ENCODE peak calls at places on chromosomes 1 and 21, in seven cellular contexts. J is fibroblast of mammary gland, W is HFF-Myc, T is H1, V is A549, P is colonic mucosa, H is stomach. U is an unnamed sample.

GRCh38 chr1:2302292-2302925 is 74.3 kb downstream of the SKI start:
- DNase-seq in J (no peak), W (no peak), T (no peak), V (no peak), P (no peak), H (no peak), U (no peak)

GRCh38 chr1:62590255-62590969 is 6.9 kb upstream of the ANGPTL3 start:
- DNase-seq in J (no peak), W (no peak), T (no peak), V (no peak), P (no peak), H (no peak), U (no peak)

GRCh38 chr1:115013792-115014191 is 15.8 kb upstream of the TSHB start:
- DNase-seq in J (no peak), W (no peak), T (no peak), V (no peak), P (no peak), H (no peak), U (no peak)

GRCh38 chr21:27820342-27820741 is 853.5 kb upstream of the ADAMTS5 start:
- DNase-seq in J (no peak), W (no peak), T (no peak), V (no peak), P (no peak), H (no peak), U (no peak)

GRCh38 chr1:44719318-44719717 is 11.7 kb downstream of the RNU5D-1 start:
- DNase-seq in J (no peak), W (no peak), T (no peak), V (no peak), P (no peak), H (no peak), U (no peak)

GRCh38 chr1:107277022-107277421 is 136.2 kb downstream of the NTNG1 start:
- DNase-seq in J (peak; percentile 65), W (peak; percentile 10), T (peak; percentile 21), V (no peak), P (peak; percentile 41), H (peak; percentile 25), U (peak; percentile 22)

GRCh38 chr1:154190550-154190949 is 1.4 kb downstream of the TPM3 start:
- DNase-seq in J (peak; percentile 45), W (no peak), T (no peak), V (no peak), P (no peak), H (no peak), U (no peak)

GRCh38 chr1:165960136-165960535 is 132.7 kb downstream of the UCK2 start:
- DNase-seq in J (peak; percentile 39), W (no peak), T (no peak), V (no peak), P (no peak), H (no peak), U (no peak)

GRCh38 chr1:236172041-236172579 is 29.8 kb downstream of the GPR137B start:
- DNase-seq in J (peak; percentile 31), W (no peak), T (no peak), V (no peak), P (no peak), H (no peak), U (no peak)

GRCh38 chr1:112533029-112533428 is 24.3 kb downstream of the WNT2B start:
- DNase-seq in J (peak; percentile 67), W (no peak), T (no peak), V (no peak), P (no peak), H (no peak), U (no peak)

GRCh38 chr1:31120783-31121180 is 55.3 kb upstream of the PUM1 start:
- DNase-seq in J (no peak), W (no peak), T (no peak), V (no peak), P (no peak), H (no peak), U (no peak)

GRCh38 chr1:224929335-224930237 is at the start of gene DNAH14:
- DNase-seq in J (peak; percentile 79), W (peak; percentile 43), T (peak; percentile 49), V (peak; percentile 66), P (peak; percentile 85), H (peak; percentile 84), U (peak; percentile 18)

GRCh38 chr1:19029191-19030085 is 73.0 kb upstream of the IFFO2 start:
- DNase-seq in J (no peak), W (no peak), T (no peak), V (no peak), P (peak; percentile 18), H (no peak), U (no peak)

GRCh38 chr21:16468191-16468590 is 738.4 kb downstream of the USP25 start:
- DNase-seq in J (peak; percentile 28), W (no peak), T (no peak), V (no peak), P (no peak), H (no peak), U (no peak)

GRCh38 chr1:243230914-243231313 is 24.2 kb downstream of the CEP170 start:
- DNase-seq in J (peak; percentile 42), W (no peak), T (no peak), V (peak; percentile 9), P (no peak), H (no peak), U (no peak)

GRCh38 chr1:64969305-64970066 is 3.1 kb upstream of the JAK1 start:
- DNase-seq in J (peak; percentile 44), W (no peak), T (no peak), V (no peak), P (no peak), H (no peak), U (no peak)

GRCh38 chr1:64965239-64966157 is 851 bp downstream of the JAK1 start:
- DNase-seq in J (peak; percentile 56), W (no peak), T (no peak), V (peak; percentile 25), P (peak; percentile 66), H (peak; percentile 69), U (no peak)

GRCh38 chr1:64966158-64966963 is at the start of gene JAK1:
- DNase-seq in J (peak; percentile 67), W (no peak), T (peak; percentile 34), V (peak; percentile 76), P (peak; percentile 89), H (peak; percentile 90), U (no peak)

GRCh38 chr1:64963466-64963865 is 2.9 kb downstream of the JAK1 start:
- DNase-seq in J (no peak), W (no peak), T (no peak), V (no peak), P (no peak), H (no peak), U (no peak)

DNA sequence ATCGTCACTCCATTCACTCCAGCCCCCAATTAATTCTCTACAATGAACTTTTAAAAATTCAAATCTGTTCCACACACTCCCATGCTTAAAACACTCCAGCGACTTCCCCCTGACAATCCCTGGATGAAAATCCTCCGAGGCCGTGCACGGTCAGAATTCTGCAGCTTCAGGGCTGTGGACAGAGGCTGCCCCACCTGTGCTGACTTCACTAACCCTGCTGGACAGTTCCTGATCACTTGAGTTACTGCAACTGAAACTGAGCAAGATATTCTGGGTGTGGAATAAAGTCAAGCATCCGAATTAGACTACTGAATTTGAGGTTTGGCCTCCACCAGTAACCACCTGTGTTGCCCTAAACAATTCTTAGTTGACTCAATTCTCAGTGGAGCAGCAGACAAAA is 1.0 kb upstream of the JAK1 start:
- DNase-seq in J (no peak), W (no peak), T (no peak), V (no peak), P (peak; percentile 41), H (no peak), U (no peak)
- TF ChIP-seq CTCF in J (no peak), W (no peak), T (no peak), V (no peak), P (no peak), H (no peak), U (no peak)

GRCh38 chr1:74197255-74197654 is 721 bp downstream of the LRRIQ3 start:
- DNase-seq in J (no peak), W (no peak), T (no peak), V (no peak), P (no peak), H (no peak), U (no peak)

GRCh38 chr1:74195339-74195738 is 2.6 kb downstream of the LRRIQ3 start:
- DNase-seq in J (no peak), W (no peak), T (no peak), V (no peak), P (no peak), H (no peak), U (no peak)

GRCh38 chr1:74193908-74194307 is 4.1 kb downstream of the LRRIQ3 start:
- DNase-seq in J (peak; percentile 70), W (no peak), T (no peak), V (no peak), P (no peak), H (no peak), U (no peak)

GRCh38 chr1:74199504-74199903 is 1.5 kb downstream of the FPGT start:
- DNase-seq in J (no peak), W (no peak), T (no peak), V (no peak), P (no peak), H (no peak), U (no peak)

GRCh38 chr1:74197657-74198552 is at the start of the genes FPGT and LRRIQ3:
- DNase-seq in J (peak; percentile 93), W (peak; percentile 83), T (peak; percentile 87), V (peak; percentile 69), P (peak; percentile 96), H (peak; percentile 94), U (peak; percentile 42)
- H3K4me3 ChIP-seq in J (peak within 1 kb of the TSS; percentile 87), W (peak within 1 kb of the TSS; percentile 56), T (peak within 1 kb of the TSS; percentile 56), V (peak within 1 kb of the TSS; percentile 65), P (peak within 1 kb of the TSS; percentile 51), H (peak within 1 kb of the TSS; percentile 61), U (peak within 1 kb of the TSS; percentile 86)

DNA sequence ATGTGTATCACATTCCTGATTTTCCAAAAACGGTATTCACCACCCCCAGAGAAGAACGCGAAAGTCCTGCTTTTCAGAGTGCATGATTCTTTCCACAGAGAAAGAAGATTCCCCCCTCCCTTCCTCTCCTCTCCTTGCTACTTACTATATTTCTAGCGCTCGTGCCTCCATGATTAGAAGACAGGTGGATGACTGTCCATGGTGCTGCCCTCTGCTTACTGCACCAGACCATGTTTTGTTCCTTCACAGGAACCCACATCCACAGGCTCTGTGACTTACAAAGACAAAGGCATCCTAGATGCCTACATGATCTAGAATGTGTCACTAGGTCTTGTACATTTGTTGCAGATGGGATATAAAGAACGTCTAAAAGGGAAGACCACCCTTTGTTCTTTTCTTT is 49.1 kb upstream of the ZNF648 start:
- DNase-seq in J (no peak), W (no peak), T (no peak), V (no peak), P (no peak), H (no peak), U (no peak)
- TF ChIP-seq CTCF in J (no peak), W (no peak), T (peak; percentile 12), V (no peak), P (no peak), H (no peak), U (no peak)

DNA sequence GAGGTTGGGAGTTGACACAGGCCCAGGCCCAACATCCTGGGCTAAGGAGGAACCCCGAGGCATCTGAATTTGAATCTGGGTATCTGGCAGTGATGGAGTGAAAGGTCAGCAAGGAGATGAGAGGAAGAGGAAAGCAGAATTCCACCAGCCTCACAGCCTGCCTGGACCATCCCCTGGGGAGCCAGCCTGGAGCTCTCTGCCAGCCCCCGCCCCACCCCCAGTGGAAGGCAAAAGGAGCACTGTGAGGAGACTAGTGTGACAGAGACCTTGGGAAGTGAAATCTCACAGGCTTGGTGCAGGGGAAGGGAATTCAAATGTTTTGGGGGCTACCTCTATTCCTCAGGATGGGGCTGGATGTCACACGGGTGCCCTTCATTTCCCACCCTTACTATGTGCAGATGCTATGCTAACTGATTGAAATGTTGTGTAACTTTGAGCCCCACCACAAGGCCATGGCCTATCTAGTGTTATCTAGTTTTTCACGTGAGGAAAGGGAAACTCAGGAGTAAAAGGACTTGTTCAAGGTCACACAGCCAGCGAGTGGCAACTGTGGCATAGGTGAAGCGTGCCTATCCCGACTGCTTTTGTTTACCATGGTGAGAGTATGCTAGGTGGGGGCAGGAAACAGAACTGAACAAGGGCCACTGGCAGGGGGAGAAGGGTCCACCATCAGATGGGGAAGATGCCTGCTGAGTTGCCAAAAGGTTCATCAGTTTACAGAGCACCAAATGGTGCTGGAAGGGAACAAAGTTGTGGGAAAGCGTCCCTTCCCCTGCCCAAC is 29.8 kb downstream of the AHDC1 start:
- DNase-seq in J (no peak), W (no peak), T (no peak), V (no peak), P (no peak), H (no peak), U (no peak)
- H3K4me3 ChIP-seq in J (no peak overlapping the region), W (no peak overlapping the region), T (no peak overlapping the region), V (peak overlapping the region; percentile 75), P (no peak overlapping the region), H (no peak overlapping the region), U (no peak overlapping the region)

U was measured in epithelial cell of proximal tubule.